ENCODE peak calls at places on chromosomes 2 and 18, in eight cellular contexts. One of them, this sample, is unnamed.

GRCh38 chr2:100320547-100321180 is 1.6 kb downstream of the LONRF2 start:
- DNase-seq in WERI-Rb-1: no peak
- DNase-seq in osteocyte: no peak
- DNase-seq in adrenal gland: peak
- DNase-seq in lower lobe of right lung: no peak
- DNase-seq in fibroblast of pulmonary artery: peak
- DNase-seq in astrocyte: no peak
- DNase-seq in neural progenitor cell: no peak
- DNase-seq in this sample: no peak

GRCh38 chr2:11175293-11175795 is 20.1 kb downstream of the SLC66A3 start:
- DNase-seq in WERI-Rb-1: no peak
- DNase-seq in osteocyte: no peak
- DNase-seq in adrenal gland: no peak
- DNase-seq in lower lobe of right lung: no peak
- DNase-seq in fibroblast of pulmonary artery: peak
- DNase-seq in astrocyte: peak
- DNase-seq in neural progenitor cell: no peak
- DNase-seq in this sample: no peak

GRCh38 chr18:51153659-51154371 is 43.7 kb downstream of the MEX3C start:
- DNase-seq in WERI-Rb-1: no peak
- DNase-seq in osteocyte: no peak
- DNase-seq in adrenal gland: no peak
- DNase-seq in lower lobe of right lung: no peak
- DNase-seq in fibroblast of pulmonary artery: no peak
- DNase-seq in astrocyte: no peak
- DNase-seq in neural progenitor cell: no peak
- DNase-seq in this sample: peak

GRCh38 chr18:76380791-76381405 is 114.1 kb downstream of the ZNF516 start:
- DNase-seq in WERI-Rb-1: no peak
- DNase-seq in osteocyte: no peak
- DNase-seq in adrenal gland: no peak
- DNase-seq in lower lobe of right lung: no peak
- DNase-seq in fibroblast of pulmonary artery: no peak
- DNase-seq in astrocyte: no peak
- DNase-seq in neural progenitor cell: peak
- DNase-seq in this sample: no peak

GRCh38 chr2:62531594-62531993 is 25.6 kb upstream of the TMEM17 start:
- DNase-seq in WERI-Rb-1: no peak
- DNase-seq in osteocyte: no peak
- DNase-seq in adrenal gland: no peak
- DNase-seq in lower lobe of right lung: no peak
- DNase-seq in fibroblast of pulmonary artery: no peak
- DNase-seq in astrocyte: no peak
- DNase-seq in neural progenitor cell: no peak
- DNase-seq in this sample: no peak

GRCh38 chr2:10547663-10548384 is 99.7 kb upstream of the ODC1 start:
- DNase-seq in WERI-Rb-1: no peak
- DNase-seq in osteocyte: no peak
- DNase-seq in adrenal gland: no peak
- DNase-seq in lower lobe of right lung: no peak
- DNase-seq in fibroblast of pulmonary artery: no peak
- DNase-seq in astrocyte: no peak
- DNase-seq in neural progenitor cell: peak
- DNase-seq in this sample: no peak

GRCh38 chr2:236889791-236890704 is 195.6 kb upstream of the COPS8 start:
- DNase-seq in WERI-Rb-1: no peak
- DNase-seq in osteocyte: no peak
- DNase-seq in adrenal gland: no peak
- DNase-seq in lower lobe of right lung: no peak
- DNase-seq in fibroblast of pulmonary artery: no peak
- DNase-seq in astrocyte: no peak
- DNase-seq in neural progenitor cell: no peak
- DNase-seq in this sample: no peak

GRCh38 chr2:11133936-11134320 is 21.3 kb upstream of the SLC66A3 start:
- DNase-seq in WERI-Rb-1: no peak
- DNase-seq in osteocyte: no peak
- DNase-seq in adrenal gland: no peak
- DNase-seq in lower lobe of right lung: no peak
- DNase-seq in fibroblast of pulmonary artery: no peak
- DNase-seq in astrocyte: no peak
- DNase-seq in neural progenitor cell: no peak
- DNase-seq in this sample: no peak

GRCh38 chr2:149648282-149649030 is 60.9 kb upstream of the MMADHC start:
- DNase-seq in WERI-Rb-1: no peak
- DNase-seq in osteocyte: no peak
- DNase-seq in adrenal gland: peak
- DNase-seq in lower lobe of right lung: no peak
- DNase-seq in fibroblast of pulmonary artery: peak
- DNase-seq in astrocyte: peak
- DNase-seq in neural progenitor cell: no peak
- DNase-seq in this sample: no peak

DNA sequence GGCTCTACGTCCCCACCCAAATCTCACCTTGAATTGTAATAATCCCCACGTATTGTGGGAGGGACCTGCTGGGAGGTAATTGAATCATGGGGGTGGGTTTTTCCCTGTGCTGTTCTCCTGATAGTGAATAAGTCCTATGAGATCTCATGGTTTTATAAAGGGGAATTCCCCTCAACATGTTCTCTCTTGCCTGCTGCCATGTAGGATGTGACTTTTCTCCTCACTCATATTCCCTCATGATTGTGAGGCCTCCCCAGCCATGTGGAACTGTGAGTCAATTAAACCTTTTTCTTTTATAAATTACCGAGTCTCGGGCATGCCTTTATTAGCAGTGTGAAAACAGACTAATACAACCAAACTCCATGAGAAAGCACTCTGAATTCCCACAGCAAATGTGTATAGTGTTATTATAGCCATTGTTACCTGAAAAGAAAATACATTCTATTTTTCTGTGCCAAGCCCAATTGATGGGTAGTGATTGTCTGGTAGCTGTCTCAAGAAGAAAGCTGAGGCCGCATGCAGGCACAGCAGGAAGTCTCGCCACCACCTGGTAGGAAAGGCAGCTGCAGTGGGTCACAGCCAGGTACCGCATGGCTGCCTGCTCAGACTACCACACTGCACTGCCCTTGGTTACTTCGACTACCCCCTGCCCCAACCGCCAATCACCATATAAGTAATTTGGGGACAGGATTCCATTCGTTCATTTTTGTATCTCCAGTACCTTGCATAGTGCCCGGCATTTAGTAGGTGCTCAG is 10.3 kb upstream of the ZBTB7C start:
- DNase-seq in WERI-Rb-1: peak
- DNase-seq in osteocyte: no peak
- DNase-seq in adrenal gland: no peak
- DNase-seq in lower lobe of right lung: no peak
- DNase-seq in fibroblast of pulmonary artery: no peak
- DNase-seq in astrocyte: no peak
- DNase-seq in neural progenitor cell: no peak
- DNase-seq in this sample: no peak
- TF ChIP-seq CTCF in WERI-Rb-1: peak
- TF ChIP-seq CTCF in osteocyte: no peak
- TF ChIP-seq CTCF in adrenal gland: no peak
- TF ChIP-seq CTCF in lower lobe of right lung: no peak
- TF ChIP-seq CTCF in fibroblast of pulmonary artery: no peak
- TF ChIP-seq CTCF in astrocyte: no peak
- TF ChIP-seq CTCF in neural progenitor cell: peak
- TF ChIP-seq CTCF in this sample: no peak

DNA sequence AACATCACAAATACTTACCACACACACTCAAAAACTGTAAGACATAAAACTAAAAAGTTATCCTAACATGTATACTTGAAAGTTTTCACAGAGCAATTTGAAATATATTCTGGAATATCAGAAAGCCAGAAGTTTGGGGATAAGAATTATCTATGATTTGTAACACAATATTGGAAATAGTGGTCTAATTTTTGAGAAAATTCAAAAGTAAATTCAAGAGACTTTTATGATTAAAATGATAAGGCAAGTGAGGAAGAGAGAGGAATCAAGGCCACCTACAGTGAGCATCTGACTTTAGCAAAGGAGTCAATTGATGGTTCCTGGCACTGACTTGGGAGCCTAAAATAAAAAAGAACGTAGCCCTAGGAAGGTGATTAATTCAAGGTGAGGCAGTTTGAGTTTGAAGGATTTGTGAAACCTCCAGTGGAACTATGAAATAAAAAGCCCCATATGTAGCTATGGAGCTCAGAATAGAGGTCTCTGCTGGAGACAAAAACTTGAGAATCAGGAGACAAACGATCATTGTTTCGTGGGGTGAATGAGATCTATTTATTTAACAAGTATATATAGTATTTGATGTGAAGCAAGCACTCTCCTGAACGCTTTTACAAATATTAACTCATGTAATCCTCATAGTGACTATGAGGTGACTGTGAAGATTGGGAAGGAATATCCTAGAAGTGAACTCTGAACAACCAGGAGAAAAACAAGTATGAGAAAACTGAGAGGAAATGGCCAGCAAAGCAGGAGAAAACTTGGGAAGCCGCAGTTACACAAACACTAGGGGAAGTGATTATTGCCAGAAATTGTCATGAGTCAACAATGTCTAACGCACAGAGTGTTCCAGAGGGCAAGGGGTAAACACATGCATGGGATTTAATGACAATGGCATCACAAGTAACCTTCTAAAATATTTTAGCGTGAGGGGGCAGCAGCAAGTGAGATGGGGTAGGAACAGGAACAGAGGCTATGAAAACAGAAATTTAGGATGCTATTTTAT is 12.8 kb downstream of the TFPI start:
- DNase-seq in WERI-Rb-1: no peak
- DNase-seq in osteocyte: no peak
- DNase-seq in adrenal gland: no peak
- DNase-seq in lower lobe of right lung: no peak
- DNase-seq in fibroblast of pulmonary artery: peak
- DNase-seq in astrocyte: peak
- DNase-seq in neural progenitor cell: no peak
- DNase-seq in this sample: no peak
- TF ChIP-seq CTCF in WERI-Rb-1: no peak
- TF ChIP-seq CTCF in osteocyte: no peak
- TF ChIP-seq CTCF in adrenal gland: no peak
- TF ChIP-seq CTCF in lower lobe of right lung: no peak
- TF ChIP-seq CTCF in fibroblast of pulmonary artery: no peak
- TF ChIP-seq CTCF in astrocyte: no peak
- TF ChIP-seq CTCF in neural progenitor cell: no peak
- TF ChIP-seq CTCF in this sample: no peak

GRCh38 chr18:12479982-12480381 is 72.3 kb downstream of the PRELID3A start:
- DNase-seq in WERI-Rb-1: no peak
- DNase-seq in osteocyte: no peak
- DNase-seq in adrenal gland: no peak
- DNase-seq in lower lobe of right lung: no peak
- DNase-seq in fibroblast of pulmonary artery: no peak
- DNase-seq in astrocyte: no peak
- DNase-seq in neural progenitor cell: no peak
- DNase-seq in this sample: no peak

GRCh38 chr18:12476955-12477354 is 69.2 kb downstream of the PRELID3A start:
- DNase-seq in WERI-Rb-1: no peak
- DNase-seq in osteocyte: no peak
- DNase-seq in adrenal gland: no peak
- DNase-seq in lower lobe of right lung: no peak
- DNase-seq in fibroblast of pulmonary artery: no peak
- DNase-seq in astrocyte: no peak
- DNase-seq in neural progenitor cell: no peak
- DNase-seq in this sample: no peak

GRCh38 chr18:12477606-12478005 is 69.9 kb downstream of the PRELID3A start:
- DNase-seq in WERI-Rb-1: no peak
- DNase-seq in osteocyte: peak
- DNase-seq in adrenal gland: no peak
- DNase-seq in lower lobe of right lung: no peak
- DNase-seq in fibroblast of pulmonary artery: no peak
- DNase-seq in astrocyte: no peak
- DNase-seq in neural progenitor cell: no peak
- DNase-seq in this sample: no peak

GRCh38 chr18:12474876-12475275 is 67.1 kb downstream of the PRELID3A start:
- DNase-seq in WERI-Rb-1: no peak
- DNase-seq in osteocyte: no peak
- DNase-seq in adrenal gland: no peak
- DNase-seq in lower lobe of right lung: no peak
- DNase-seq in fibroblast of pulmonary artery: no peak
- DNase-seq in astrocyte: no peak
- DNase-seq in neural progenitor cell: no peak
- DNase-seq in this sample: no peak

DNA sequence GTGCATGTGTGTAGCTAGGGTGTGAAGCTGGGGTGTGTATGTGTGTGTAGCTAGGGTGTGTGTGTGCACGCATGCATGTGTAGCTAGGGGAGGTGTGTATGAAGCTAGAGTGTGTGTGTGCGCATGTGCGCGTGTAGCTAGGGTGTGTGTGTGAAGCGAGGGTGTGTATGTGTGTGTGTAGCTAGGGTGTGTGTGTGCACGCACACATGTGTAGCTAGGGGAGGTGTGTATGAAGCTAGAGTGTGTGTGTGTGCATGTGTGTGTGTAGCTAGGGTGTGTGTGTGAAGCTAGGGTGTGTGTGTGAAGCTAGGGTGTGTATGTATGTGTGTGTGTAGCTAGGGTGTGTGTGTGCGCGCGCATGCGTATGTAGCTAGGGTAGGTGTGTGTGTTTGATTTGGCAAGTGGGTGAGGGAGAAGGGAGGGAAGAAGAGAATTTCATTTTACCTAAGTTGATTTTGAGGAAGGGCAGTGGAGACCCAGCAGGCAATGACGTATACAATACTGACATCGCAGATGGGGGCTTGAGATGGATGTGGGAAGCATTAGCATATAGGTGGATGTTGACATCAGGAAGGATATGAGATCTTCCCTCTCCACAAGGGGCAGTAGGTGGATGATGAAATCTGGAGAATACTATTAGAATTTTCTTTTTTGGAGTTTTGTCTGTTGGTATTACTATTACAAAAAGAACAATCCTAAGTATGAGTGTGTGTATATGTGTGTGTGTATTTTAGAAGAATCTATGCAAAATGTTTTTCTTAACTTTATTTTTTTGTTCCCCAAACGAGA is 70.7 kb downstream of the PRELID3A start:
- DNase-seq in WERI-Rb-1: no peak
- DNase-seq in osteocyte: no peak
- DNase-seq in adrenal gland: no peak
- DNase-seq in lower lobe of right lung: no peak
- DNase-seq in fibroblast of pulmonary artery: no peak
- DNase-seq in astrocyte: no peak
- DNase-seq in neural progenitor cell: no peak
- DNase-seq in this sample: no peak
- TF ChIP-seq CTCF in WERI-Rb-1: peak
- TF ChIP-seq CTCF in osteocyte: no peak
- TF ChIP-seq CTCF in adrenal gland: no peak
- TF ChIP-seq CTCF in lower lobe of right lung: no peak
- TF ChIP-seq CTCF in fibroblast of pulmonary artery: peak
- TF ChIP-seq CTCF in astrocyte: no peak
- TF ChIP-seq CTCF in neural progenitor cell: no peak
- TF ChIP-seq CTCF in this sample: no peak

DNA sequence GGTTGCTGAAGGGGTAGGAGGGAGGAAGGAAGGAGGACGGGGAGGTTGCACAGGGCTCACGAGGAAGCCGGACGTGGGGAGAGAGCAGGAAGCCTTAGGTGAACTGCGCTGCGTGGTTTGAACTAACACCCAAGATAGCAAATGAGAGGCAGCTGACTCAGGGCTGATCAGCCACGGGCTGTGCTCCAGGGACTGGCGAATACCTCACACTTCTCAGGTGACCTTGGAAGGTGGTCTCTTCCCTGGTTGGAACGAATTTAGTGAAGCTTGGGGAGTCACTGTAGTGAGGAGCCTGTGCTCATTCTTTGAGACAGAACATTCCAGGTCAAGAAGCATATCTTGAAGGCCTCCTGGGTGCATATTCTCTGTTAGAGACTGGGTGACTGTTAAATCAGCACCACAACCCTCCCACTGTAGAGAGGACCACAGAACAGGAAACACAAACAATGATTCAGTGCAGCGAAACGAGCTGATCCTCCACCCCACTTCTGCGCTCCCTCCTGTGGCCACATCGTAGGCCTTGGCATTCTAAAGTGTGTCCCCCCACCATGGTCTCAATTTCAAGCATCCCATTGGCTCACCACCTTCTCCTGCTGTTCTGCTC is 33.8 kb downstream of the TOGARAM2 start:
- DNase-seq in WERI-Rb-1: no peak
- DNase-seq in osteocyte: no peak
- DNase-seq in adrenal gland: no peak
- DNase-seq in lower lobe of right lung: peak
- DNase-seq in fibroblast of pulmonary artery: peak
- DNase-seq in astrocyte: peak
- DNase-seq in neural progenitor cell: no peak
- DNase-seq in this sample: peak
- TF ChIP-seq CTCF in WERI-Rb-1: peak
- TF ChIP-seq CTCF in osteocyte: no peak
- TF ChIP-seq CTCF in adrenal gland: peak
- TF ChIP-seq CTCF in lower lobe of right lung: no peak
- TF ChIP-seq CTCF in fibroblast of pulmonary artery: peak
- TF ChIP-seq CTCF in astrocyte: peak
- TF ChIP-seq CTCF in neural progenitor cell: no peak
- TF ChIP-seq CTCF in this sample: no peak